ENCODE peak calls at places on chromosomes 6 and 20, in six cellular contexts. One of them, this sample, is unnamed.

GRCh38 chr20:31821427-31821826 is 2.3 kb downstream of the MYLK2 start:
- DNase-seq in GM20000: no peak
- DNase-seq in Peyer's patch: no peak
- DNase-seq in ecto neural progenitor cell: no peak
- DNase-seq in stomach: no peak
- DNase-seq in foreskin fibroblast: no peak
- DNase-seq in this sample: no peak

GRCh38 chr6:9647043-9647520 is 767.8 kb downstream of the TFAP2A start:
- DNase-seq in GM20000: no peak
- DNase-seq in Peyer's patch: no peak
- DNase-seq in ecto neural progenitor cell: no peak
- DNase-seq in stomach: no peak
- DNase-seq in foreskin fibroblast: no peak
- DNase-seq in this sample: no peak

GRCh38 chr6:128841518-128841917 is 41.4 kb upstream of the LAMA2 start:
- DNase-seq in GM20000: no peak
- DNase-seq in Peyer's patch: no peak
- DNase-seq in ecto neural progenitor cell: no peak
- DNase-seq in stomach: no peak
- DNase-seq in foreskin fibroblast: peak
- DNase-seq in this sample: no peak

GRCh38 chr6:90406957-90407356 is 110.3 kb upstream of the BACH2 start:
- DNase-seq in GM20000: no peak
- DNase-seq in Peyer's patch: no peak
- DNase-seq in ecto neural progenitor cell: no peak
- DNase-seq in stomach: no peak
- DNase-seq in foreskin fibroblast: no peak
- DNase-seq in this sample: no peak

GRCh38 chr6:20877008-20877937 is 343.0 kb downstream of the CDKAL1 start:
- DNase-seq in GM20000: peak
- DNase-seq in Peyer's patch: peak
- DNase-seq in ecto neural progenitor cell: no peak
- DNase-seq in stomach: peak
- DNase-seq in foreskin fibroblast: peak
- DNase-seq in this sample: no peak

GRCh38 chr20:4601630-4602296 is 119.9 kb upstream of the PRND start:
- DNase-seq in GM20000: no peak
- DNase-seq in Peyer's patch: no peak
- DNase-seq in ecto neural progenitor cell: no peak
- DNase-seq in stomach: no peak
- DNase-seq in foreskin fibroblast: no peak
- DNase-seq in this sample: no peak

GRCh38 chr6:150689900-150690590 is 90.4 kb downstream of the PLEKHG1 start:
- DNase-seq in GM20000: peak
- DNase-seq in Peyer's patch: no peak
- DNase-seq in ecto neural progenitor cell: no peak
- DNase-seq in stomach: no peak
- DNase-seq in foreskin fibroblast: no peak
- DNase-seq in this sample: no peak

GRCh38 chr6:143361536-143362191 is 88.8 kb downstream of the ADAT2 start:
- DNase-seq in GM20000: no peak
- DNase-seq in Peyer's patch: no peak
- DNase-seq in ecto neural progenitor cell: no peak
- DNase-seq in stomach: no peak
- DNase-seq in foreskin fibroblast: no peak
- DNase-seq in this sample: no peak

GRCh38 chr6:155186052-155186658 is 77.7 kb upstream of the CLDN20 start:
- DNase-seq in GM20000: no peak
- DNase-seq in Peyer's patch: no peak
- DNase-seq in ecto neural progenitor cell: no peak
- DNase-seq in stomach: no peak
- DNase-seq in foreskin fibroblast: no peak
- DNase-seq in this sample: no peak

GRCh38 chr6:33419580-33420492 is at the start of gene SYNGAP1:
- DNase-seq in GM20000: no peak
- DNase-seq in Peyer's patch: no peak
- DNase-seq in ecto neural progenitor cell: peak
- DNase-seq in stomach: no peak
- DNase-seq in foreskin fibroblast: peak
- DNase-seq in this sample: peak

GRCh38 chr6:45896783-45897441 is 118.7 kb downstream of the CLIC5 start:
- DNase-seq in GM20000: no peak
- DNase-seq in Peyer's patch: no peak
- DNase-seq in ecto neural progenitor cell: no peak
- DNase-seq in stomach: no peak
- DNase-seq in foreskin fibroblast: peak
- DNase-seq in this sample: no peak

GRCh38 chr6:111712398-111712797 is 106.7 kb upstream of the TRAF3IP2 start:
- DNase-seq in GM20000: no peak
- DNase-seq in Peyer's patch: no peak
- DNase-seq in ecto neural progenitor cell: peak
- DNase-seq in stomach: peak
- DNase-seq in foreskin fibroblast: peak
- DNase-seq in this sample: no peak

GRCh38 chr20:7180261-7181045 is 413.0 kb downstream of the BMP2 start:
- DNase-seq in GM20000: no peak
- DNase-seq in Peyer's patch: no peak
- DNase-seq in ecto neural progenitor cell: no peak
- DNase-seq in stomach: no peak
- DNase-seq in foreskin fibroblast: peak
- DNase-seq in this sample: no peak

GRCh38 chr20:57040924-57041323 is 225.5 kb downstream of the BMP7 start:
- DNase-seq in GM20000: no peak
- DNase-seq in Peyer's patch: no peak
- DNase-seq in ecto neural progenitor cell: no peak
- DNase-seq in stomach: no peak
- DNase-seq in foreskin fibroblast: peak
- DNase-seq in this sample: no peak

GRCh38 chr6:19024737-19025136 is 637.6 kb downstream of the RNF144B start:
- DNase-seq in GM20000: no peak
- DNase-seq in Peyer's patch: no peak
- DNase-seq in ecto neural progenitor cell: no peak
- DNase-seq in stomach: no peak
- DNase-seq in foreskin fibroblast: no peak
- DNase-seq in this sample: no peak

GRCh38 chr6:39416728-39417127 is 94.2 kb upstream of the KCNK16 start:
- DNase-seq in GM20000: no peak
- DNase-seq in Peyer's patch: no peak
- DNase-seq in ecto neural progenitor cell: no peak
- DNase-seq in stomach: no peak
- DNase-seq in foreskin fibroblast: peak
- DNase-seq in this sample: no peak

GRCh38 chr20:34954905-34955231 is 738 bp downstream of the GSS start:
- DNase-seq in GM20000: no peak
- DNase-seq in Peyer's patch: no peak
- DNase-seq in ecto neural progenitor cell: no peak
- DNase-seq in stomach: peak
- DNase-seq in foreskin fibroblast: no peak
- DNase-seq in this sample: no peak

GRCh38 chr6:42257614-42258013 is 40.0 kb upstream of the MRPS10 start:
- DNase-seq in GM20000: no peak
- DNase-seq in Peyer's patch: no peak
- DNase-seq in ecto neural progenitor cell: no peak
- DNase-seq in stomach: no peak
- DNase-seq in foreskin fibroblast: no peak
- DNase-seq in this sample: no peak

GRCh38 chr6:151408858-151409257 is 17.5 kb upstream of the ZBTB2 start:
- DNase-seq in GM20000: no peak
- DNase-seq in Peyer's patch: no peak
- DNase-seq in ecto neural progenitor cell: no peak
- DNase-seq in stomach: no peak
- DNase-seq in foreskin fibroblast: no peak
- DNase-seq in this sample: no peak